ENCODE peak calls at places on chromosomes 11 and 22, in four cellular contexts. One of them, this sample, is unnamed.

GRCh38 chr11:116261616-116262015 is 511.2 kb downstream of the BUD13 start:
- DNase-seq in activated CD8-positive, alpha-beta memory T cell treated with anti-CD3 and anti-CD28 coated beads, Interleukin-2, amount 50 U/mL, for 48 hours: no peak
- DNase-seq in T-cell: no peak
- DNase-seq in activated CD4-positive, CD25-positive, alpha-beta regulatory T cell treated with anti-CD3 and anti-CD28 coated beads, Interleukin-2, amount 50 U/mL, for 72 hours: no peak
- DNase-seq in this sample: no peak

GRCh38 chr11:7677801-7678201 is 4.5 kb upstream of the CYB5R2 start:
- DNase-seq in activated CD8-positive, alpha-beta memory T cell treated with anti-CD3 and anti-CD28 coated beads, Interleukin-2, amount 50 U/mL, for 48 hours: no peak
- DNase-seq in T-cell: no peak
- DNase-seq in activated CD4-positive, CD25-positive, alpha-beta regulatory T cell treated with anti-CD3 and anti-CD28 coated beads, Interleukin-2, amount 50 U/mL, for 72 hours: no peak
- DNase-seq in this sample: no peak

GRCh38 chr22:37742374-37743092 is 45.7 kb downstream of the TRIOBP start:
- DNase-seq in activated CD8-positive, alpha-beta memory T cell treated with anti-CD3 and anti-CD28 coated beads, Interleukin-2, amount 50 U/mL, for 48 hours: no peak
- DNase-seq in T-cell: no peak
- DNase-seq in activated CD4-positive, CD25-positive, alpha-beta regulatory T cell treated with anti-CD3 and anti-CD28 coated beads, Interleukin-2, amount 50 U/mL, for 72 hours: no peak
- DNase-seq in this sample: no peak

GRCh38 chr11:28169816-28170215 is 61.6 kb downstream of the METTL15 start:
- DNase-seq in activated CD8-positive, alpha-beta memory T cell treated with anti-CD3 and anti-CD28 coated beads, Interleukin-2, amount 50 U/mL, for 48 hours: no peak
- DNase-seq in T-cell: no peak
- DNase-seq in activated CD4-positive, CD25-positive, alpha-beta regulatory T cell treated with anti-CD3 and anti-CD28 coated beads, Interleukin-2, amount 50 U/mL, for 72 hours: no peak
- DNase-seq in this sample: peak; percentile 11

GRCh38 chr22:41976070-41976901 is 7.0 kb downstream of the SEPTIN3 start:
- DNase-seq in activated CD8-positive, alpha-beta memory T cell treated with anti-CD3 and anti-CD28 coated beads, Interleukin-2, amount 50 U/mL, for 48 hours: peak; percentile 73
- DNase-seq in T-cell: no peak
- DNase-seq in activated CD4-positive, CD25-positive, alpha-beta regulatory T cell treated with anti-CD3 and anti-CD28 coated beads, Interleukin-2, amount 50 U/mL, for 72 hours: peak; percentile 64
- DNase-seq in this sample: peak; percentile 49

GRCh38 chr11:104573431-104573830 is 324.8 kb downstream of the CASP12 start:
- DNase-seq in activated CD8-positive, alpha-beta memory T cell treated with anti-CD3 and anti-CD28 coated beads, Interleukin-2, amount 50 U/mL, for 48 hours: no peak
- DNase-seq in T-cell: no peak
- DNase-seq in activated CD4-positive, CD25-positive, alpha-beta regulatory T cell treated with anti-CD3 and anti-CD28 coated beads, Interleukin-2, amount 50 U/mL, for 72 hours: no peak
- DNase-seq in this sample: no peak

GRCh38 chr11:74325649-74326645 is 14.5 kb upstream of the P4HA3 start:
- DNase-seq in activated CD8-positive, alpha-beta memory T cell treated with anti-CD3 and anti-CD28 coated beads, Interleukin-2, amount 50 U/mL, for 48 hours: no peak
- DNase-seq in T-cell: no peak
- DNase-seq in activated CD4-positive, CD25-positive, alpha-beta regulatory T cell treated with anti-CD3 and anti-CD28 coated beads, Interleukin-2, amount 50 U/mL, for 72 hours: no peak
- DNase-seq in this sample: no peak

GRCh38 chr22:39997939-39998726 is 3.4 kb downstream of the FAM83F start:
- DNase-seq in activated CD8-positive, alpha-beta memory T cell treated with anti-CD3 and anti-CD28 coated beads, Interleukin-2, amount 50 U/mL, for 48 hours: no peak
- DNase-seq in T-cell: no peak
- DNase-seq in activated CD4-positive, CD25-positive, alpha-beta regulatory T cell treated with anti-CD3 and anti-CD28 coated beads, Interleukin-2, amount 50 U/mL, for 72 hours: no peak
- DNase-seq in this sample: no peak

GRCh38 chr11:119491753-119492455 is 68.9 kb upstream of the THY1 start:
- DNase-seq in activated CD8-positive, alpha-beta memory T cell treated with anti-CD3 and anti-CD28 coated beads, Interleukin-2, amount 50 U/mL, for 48 hours: no peak
- DNase-seq in T-cell: no peak
- DNase-seq in activated CD4-positive, CD25-positive, alpha-beta regulatory T cell treated with anti-CD3 and anti-CD28 coated beads, Interleukin-2, amount 50 U/mL, for 72 hours: no peak
- DNase-seq in this sample: no peak

GRCh38 chr11:2138436-2139117 is 612 bp downstream of the IGF2 start:
- DNase-seq in activated CD8-positive, alpha-beta memory T cell treated with anti-CD3 and anti-CD28 coated beads, Interleukin-2, amount 50 U/mL, for 48 hours: no peak
- DNase-seq in T-cell: no peak
- DNase-seq in activated CD4-positive, CD25-positive, alpha-beta regulatory T cell treated with anti-CD3 and anti-CD28 coated beads, Interleukin-2, amount 50 U/mL, for 72 hours: no peak
- DNase-seq in this sample: no peak

GRCh38 chr22:17230239-17230638 is 11.0 kb upstream of the ADA2 start:
- DNase-seq in activated CD8-positive, alpha-beta memory T cell treated with anti-CD3 and anti-CD28 coated beads, Interleukin-2, amount 50 U/mL, for 48 hours: no peak
- DNase-seq in T-cell: no peak
- DNase-seq in activated CD4-positive, CD25-positive, alpha-beta regulatory T cell treated with anti-CD3 and anti-CD28 coated beads, Interleukin-2, amount 50 U/mL, for 72 hours: no peak
- DNase-seq in this sample: no peak

GRCh38 chr11:70854891-70855556 is 397.4 kb downstream of the SHANK2 start:
- DNase-seq in activated CD8-positive, alpha-beta memory T cell treated with anti-CD3 and anti-CD28 coated beads, Interleukin-2, amount 50 U/mL, for 48 hours: no peak
- DNase-seq in T-cell: no peak
- DNase-seq in activated CD4-positive, CD25-positive, alpha-beta regulatory T cell treated with anti-CD3 and anti-CD28 coated beads, Interleukin-2, amount 50 U/mL, for 72 hours: no peak
- DNase-seq in this sample: no peak

GRCh38 chr11:112834277-112834755 is 126.9 kb upstream of the NCAM1 start:
- DNase-seq in activated CD8-positive, alpha-beta memory T cell treated with anti-CD3 and anti-CD28 coated beads, Interleukin-2, amount 50 U/mL, for 48 hours: no peak
- DNase-seq in T-cell: no peak
- DNase-seq in activated CD4-positive, CD25-positive, alpha-beta regulatory T cell treated with anti-CD3 and anti-CD28 coated beads, Interleukin-2, amount 50 U/mL, for 72 hours: no peak
- DNase-seq in this sample: no peak

GRCh38 chr11:59918987-59919589 is 19.1 kb upstream of the OOSP1 start:
- DNase-seq in activated CD8-positive, alpha-beta memory T cell treated with anti-CD3 and anti-CD28 coated beads, Interleukin-2, amount 50 U/mL, for 48 hours: no peak
- DNase-seq in T-cell: no peak
- DNase-seq in activated CD4-positive, CD25-positive, alpha-beta regulatory T cell treated with anti-CD3 and anti-CD28 coated beads, Interleukin-2, amount 50 U/mL, for 72 hours: no peak
- DNase-seq in this sample: peak; percentile 33

GRCh38 chr11:125167954-125168821 is 3.6 kb downstream of the PKNOX2 start:
- DNase-seq in activated CD8-positive, alpha-beta memory T cell treated with anti-CD3 and anti-CD28 coated beads, Interleukin-2, amount 50 U/mL, for 48 hours: no peak
- DNase-seq in T-cell: no peak
- DNase-seq in activated CD4-positive, CD25-positive, alpha-beta regulatory T cell treated with anti-CD3 and anti-CD28 coated beads, Interleukin-2, amount 50 U/mL, for 72 hours: no peak
- DNase-seq in this sample: no peak

GRCh38 chr11:46240861-46241260 is 36.6 kb upstream of the CREB3L1 start:
- DNase-seq in activated CD8-positive, alpha-beta memory T cell treated with anti-CD3 and anti-CD28 coated beads, Interleukin-2, amount 50 U/mL, for 48 hours: no peak
- DNase-seq in T-cell: no peak
- DNase-seq in activated CD4-positive, CD25-positive, alpha-beta regulatory T cell treated with anti-CD3 and anti-CD28 coated beads, Interleukin-2, amount 50 U/mL, for 72 hours: no peak
- DNase-seq in this sample: no peak

GRCh38 chr11:122743949-122744876 is 88.7 kb downstream of the UBASH3B start:
- DNase-seq in activated CD8-positive, alpha-beta memory T cell treated with anti-CD3 and anti-CD28 coated beads, Interleukin-2, amount 50 U/mL, for 48 hours: peak; percentile 85
- DNase-seq in T-cell: peak; percentile 54
- DNase-seq in activated CD4-positive, CD25-positive, alpha-beta regulatory T cell treated with anti-CD3 and anti-CD28 coated beads, Interleukin-2, amount 50 U/mL, for 72 hours: peak; percentile 58
- DNase-seq in this sample: peak; percentile 93

GRCh38 chr11:7538466-7539454 is 25.0 kb downstream of the PPFIBP2 start:
- DNase-seq in activated CD8-positive, alpha-beta memory T cell treated with anti-CD3 and anti-CD28 coated beads, Interleukin-2, amount 50 U/mL, for 48 hours: no peak
- DNase-seq in T-cell: no peak
- DNase-seq in activated CD4-positive, CD25-positive, alpha-beta regulatory T cell treated with anti-CD3 and anti-CD28 coated beads, Interleukin-2, amount 50 U/mL, for 72 hours: no peak
- DNase-seq in this sample: no peak

GRCh38 chr22:31973739-31974138 is 29.4 kb downstream of the YWHAH start:
- DNase-seq in activated CD8-positive, alpha-beta memory T cell treated with anti-CD3 and anti-CD28 coated beads, Interleukin-2, amount 50 U/mL, for 48 hours: no peak
- DNase-seq in T-cell: no peak
- DNase-seq in activated CD4-positive, CD25-positive, alpha-beta regulatory T cell treated with anti-CD3 and anti-CD28 coated beads, Interleukin-2, amount 50 U/mL, for 72 hours: no peak
- DNase-seq in this sample: no peak

GRCh38 chr11:31419669-31420068 is 50.0 kb downstream of the DNAJC24 start:
- DNase-seq in activated CD8-positive, alpha-beta memory T cell treated with anti-CD3 and anti-CD28 coated beads, Interleukin-2, amount 50 U/mL, for 48 hours: no peak
- DNase-seq in T-cell: no peak
- DNase-seq in activated CD4-positive, CD25-positive, alpha-beta regulatory T cell treated with anti-CD3 and anti-CD28 coated beads, Interleukin-2, amount 50 U/mL, for 72 hours: no peak
- DNase-seq in this sample: no peak

This sample was measured in DND-41.